ENCODE peak calls at places on chromosomes 1 and 21, in seven cellular contexts. One of them, this sample, is unnamed.

GRCh38 chr1:20376880-20377494 is 86.3 kb downstream of the VWA5B1 start:
- DNase-seq in cardiac fibroblast: peak
- DNase-seq in breast epithelium: no peak
- DNase-seq in spleen: peak
- DNase-seq in upper lobe of right lung: no peak
- DNase-seq in left ventricle myocardium inferior: peak
- DNase-seq in OCI-LY7: peak
- DNase-seq in this sample: no peak

GRCh38 chr1:219304227-219305226 is 130.8 kb downstream of the LYPLAL1 start:
- DNase-seq in cardiac fibroblast: peak
- DNase-seq in breast epithelium: no peak
- DNase-seq in spleen: no peak
- DNase-seq in upper lobe of right lung: no peak
- DNase-seq in left ventricle myocardium inferior: peak
- DNase-seq in OCI-LY7: no peak
- DNase-seq in this sample: peak

GRCh38 chr21:39087238-39087975 is 95.8 kb downstream of the PSMG1 start:
- DNase-seq in cardiac fibroblast: no peak
- DNase-seq in breast epithelium: no peak
- DNase-seq in spleen: no peak
- DNase-seq in upper lobe of right lung: no peak
- DNase-seq in left ventricle myocardium inferior: peak
- DNase-seq in OCI-LY7: no peak
- DNase-seq in this sample: no peak

GRCh38 chr1:78210167-78210566 is 164.4 kb downstream of the GIPC2 start:
- DNase-seq in cardiac fibroblast: no peak
- DNase-seq in breast epithelium: no peak
- DNase-seq in spleen: no peak
- DNase-seq in upper lobe of right lung: no peak
- DNase-seq in left ventricle myocardium inferior: no peak
- DNase-seq in OCI-LY7: no peak
- DNase-seq in this sample: peak

GRCh38 chr21:16579538-16579937 is 849.8 kb downstream of the USP25 start:
- DNase-seq in cardiac fibroblast: peak
- DNase-seq in breast epithelium: no peak
- DNase-seq in spleen: no peak
- DNase-seq in upper lobe of right lung: no peak
- DNase-seq in left ventricle myocardium inferior: no peak
- DNase-seq in OCI-LY7: no peak
- DNase-seq in this sample: no peak

GRCh38 chr1:172999349-172999748 is 51.4 kb downstream of the TNFSF18 start:
- DNase-seq in cardiac fibroblast: peak
- DNase-seq in breast epithelium: peak
- DNase-seq in spleen: no peak
- DNase-seq in upper lobe of right lung: no peak
- DNase-seq in left ventricle myocardium inferior: peak
- DNase-seq in OCI-LY7: no peak
- DNase-seq in this sample: no peak

GRCh38 chr1:25197235-25197930 is 34.9 kb downstream of the SYF2 start:
- DNase-seq in cardiac fibroblast: no peak
- DNase-seq in breast epithelium: no peak
- DNase-seq in spleen: no peak
- DNase-seq in upper lobe of right lung: no peak
- DNase-seq in left ventricle myocardium inferior: no peak
- DNase-seq in OCI-LY7: no peak
- DNase-seq in this sample: no peak

GRCh38 chr1:17276568-17276967 is 27.7 kb downstream of the PADI3 start:
- DNase-seq in cardiac fibroblast: peak
- DNase-seq in breast epithelium: no peak
- DNase-seq in spleen: peak
- DNase-seq in upper lobe of right lung: peak
- DNase-seq in left ventricle myocardium inferior: no peak
- DNase-seq in OCI-LY7: no peak
- DNase-seq in this sample: peak

GRCh38 chr1:196459383-196459782 is 148.9 kb downstream of the KCNT2 start:
- DNase-seq in cardiac fibroblast: peak
- DNase-seq in breast epithelium: no peak
- DNase-seq in spleen: no peak
- DNase-seq in upper lobe of right lung: no peak
- DNase-seq in left ventricle myocardium inferior: no peak
- DNase-seq in OCI-LY7: no peak
- DNase-seq in this sample: no peak

GRCh38 chr1:6580119-6580587 is 359 bp downstream of the ZBTB48 start:
- DNase-seq in cardiac fibroblast: no peak
- DNase-seq in breast epithelium: no peak
- DNase-seq in spleen: no peak
- DNase-seq in upper lobe of right lung: no peak
- DNase-seq in left ventricle myocardium inferior: no peak
- DNase-seq in OCI-LY7: peak
- DNase-seq in this sample: no peak

GRCh38 chr21:42733874-42734273 is 80.5 kb downstream of the PDE9A start:
- DNase-seq in cardiac fibroblast: no peak
- DNase-seq in breast epithelium: no peak
- DNase-seq in spleen: no peak
- DNase-seq in upper lobe of right lung: no peak
- DNase-seq in left ventricle myocardium inferior: no peak
- DNase-seq in OCI-LY7: no peak
- DNase-seq in this sample: no peak

GRCh38 chr1:8311068-8311718 is 6.7 kb upstream of the SLC45A1 start:
- DNase-seq in cardiac fibroblast: no peak
- DNase-seq in breast epithelium: no peak
- DNase-seq in spleen: no peak
- DNase-seq in upper lobe of right lung: no peak
- DNase-seq in left ventricle myocardium inferior: no peak
- DNase-seq in OCI-LY7: no peak
- DNase-seq in this sample: no peak

GRCh38 chr1:183689770-183690204 is 36.7 kb upstream of the APOBEC4 start:
- DNase-seq in cardiac fibroblast: no peak
- DNase-seq in breast epithelium: no peak
- DNase-seq in spleen: no peak
- DNase-seq in upper lobe of right lung: no peak
- DNase-seq in left ventricle myocardium inferior: no peak
- DNase-seq in OCI-LY7: no peak
- DNase-seq in this sample: peak

GRCh38 chr1:62528015-62528414 is 69.3 kb upstream of the ANGPTL3 start:
- DNase-seq in cardiac fibroblast: peak
- DNase-seq in breast epithelium: no peak
- DNase-seq in spleen: no peak
- DNase-seq in upper lobe of right lung: no peak
- DNase-seq in left ventricle myocardium inferior: peak
- DNase-seq in OCI-LY7: no peak
- DNase-seq in this sample: no peak

GRCh38 chr1:91402023-91402422 is 2.6 kb downstream of the HFM1 start:
- DNase-seq in cardiac fibroblast: peak
- DNase-seq in breast epithelium: no peak
- DNase-seq in spleen: no peak
- DNase-seq in upper lobe of right lung: no peak
- DNase-seq in left ventricle myocardium inferior: no peak
- DNase-seq in OCI-LY7: peak
- DNase-seq in this sample: peak

GRCh38 chr21:39867198-39867650 is at the start of gene PCP4:
- DNase-seq in cardiac fibroblast: peak
- DNase-seq in breast epithelium: peak
- DNase-seq in spleen: no peak
- DNase-seq in upper lobe of right lung: no peak
- DNase-seq in left ventricle myocardium inferior: no peak
- DNase-seq in OCI-LY7: peak
- DNase-seq in this sample: peak

GRCh38 chr1:64864018-64864945 is 102.1 kb downstream of the JAK1 start:
- DNase-seq in cardiac fibroblast: peak
- DNase-seq in breast epithelium: peak
- DNase-seq in spleen: peak
- DNase-seq in upper lobe of right lung: peak
- DNase-seq in left ventricle myocardium inferior: peak
- DNase-seq in OCI-LY7: peak
- DNase-seq in this sample: peak
- H3K4me3 ChIP-seq in cardiac fibroblast: no peak
- H3K4me3 ChIP-seq in breast epithelium: no peak
- H3K4me3 ChIP-seq in spleen: no peak
- H3K4me3 ChIP-seq in upper lobe of right lung: no peak
- H3K4me3 ChIP-seq in left ventricle myocardium inferior: no peak
- H3K4me3 ChIP-seq in OCI-LY7: peak
- H3K4me3 ChIP-seq in this sample: no peak

GRCh38 chr1:46941135-46941694 is at the start of gene CYP4A11:
- DNase-seq in cardiac fibroblast: no peak
- DNase-seq in breast epithelium: no peak
- DNase-seq in spleen: no peak
- DNase-seq in upper lobe of right lung: no peak
- DNase-seq in left ventricle myocardium inferior: no peak
- DNase-seq in OCI-LY7: no peak
- DNase-seq in this sample: no peak

GRCh38 chr1:46942086-46942485 is 810 bp upstream of the CYP4A11 start:
- DNase-seq in cardiac fibroblast: no peak
- DNase-seq in breast epithelium: no peak
- DNase-seq in spleen: no peak
- DNase-seq in upper lobe of right lung: no peak
- DNase-seq in left ventricle myocardium inferior: no peak
- DNase-seq in OCI-LY7: no peak
- DNase-seq in this sample: no peak

GRCh38 chr1:46937270-46937669 is 4.0 kb downstream of the CYP4A11 start:
- DNase-seq in cardiac fibroblast: no peak
- DNase-seq in breast epithelium: no peak
- DNase-seq in spleen: no peak
- DNase-seq in upper lobe of right lung: no peak
- DNase-seq in left ventricle myocardium inferior: no peak
- DNase-seq in OCI-LY7: no peak
- DNase-seq in this sample: no peak

DNA sequence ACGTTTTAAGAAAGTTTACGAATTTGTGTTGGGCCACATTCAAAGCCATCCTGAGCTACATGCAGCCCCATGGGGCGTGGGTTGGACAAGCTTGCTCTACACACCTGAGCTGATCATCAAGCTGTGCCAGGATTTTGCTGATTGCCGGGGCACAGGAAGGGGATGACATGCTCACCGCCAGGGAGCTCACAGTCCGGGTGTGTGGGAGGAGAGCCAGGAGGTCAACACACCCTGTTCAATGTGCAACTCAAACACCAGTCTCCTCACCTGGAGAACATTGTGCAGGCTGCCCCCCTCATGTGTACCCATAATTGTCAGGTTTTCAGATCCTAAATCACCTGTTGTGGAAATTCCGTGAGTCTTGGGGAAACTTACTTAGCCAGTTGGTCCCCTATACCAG is 969 bp downstream of the CYP4A11 start:
- DNase-seq in cardiac fibroblast: no peak
- DNase-seq in breast epithelium: no peak
- DNase-seq in spleen: no peak
- DNase-seq in upper lobe of right lung: no peak
- DNase-seq in left ventricle myocardium inferior: no peak
- DNase-seq in OCI-LY7: no peak
- DNase-seq in this sample: no peak
- H3K4me3 ChIP-seq in cardiac fibroblast: no peak
- H3K4me3 ChIP-seq in breast epithelium: no peak
- H3K4me3 ChIP-seq in spleen: no peak
- H3K4me3 ChIP-seq in upper lobe of right lung: no peak
- H3K4me3 ChIP-seq in left ventricle myocardium inferior: no peak
- H3K4me3 ChIP-seq in OCI-LY7: no peak
- H3K4me3 ChIP-seq in this sample: no peak

DNA sequence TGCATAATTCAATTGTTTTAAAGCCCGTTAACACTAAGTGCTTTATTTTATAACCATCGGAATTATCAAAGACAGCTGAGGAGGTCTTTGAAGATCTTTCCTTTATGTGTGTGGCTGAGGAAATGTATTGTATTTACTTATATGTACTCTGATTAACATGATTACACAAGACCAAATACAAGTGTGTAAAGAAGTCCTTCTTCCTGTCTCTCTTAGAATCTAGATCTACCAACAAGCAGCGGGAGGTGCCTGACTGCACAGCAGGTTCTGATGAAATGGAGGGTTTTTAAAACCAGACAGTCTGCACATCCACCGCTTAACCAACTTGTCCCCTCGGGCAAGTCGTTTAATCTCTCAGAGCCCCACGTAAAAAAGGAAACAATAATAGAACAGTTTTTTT is 240.5 kb upstream of the MAP1LC3C start:
- DNase-seq in cardiac fibroblast: no peak
- DNase-seq in breast epithelium: no peak
- DNase-seq in spleen: no peak
- DNase-seq in upper lobe of right lung: no peak
- DNase-seq in left ventricle myocardium inferior: no peak
- DNase-seq in OCI-LY7: no peak
- DNase-seq in this sample: peak
- H3K4me3 ChIP-seq in cardiac fibroblast: no peak
- H3K4me3 ChIP-seq in breast epithelium: no peak
- H3K4me3 ChIP-seq in spleen: no peak
- H3K4me3 ChIP-seq in upper lobe of right lung: no peak
- H3K4me3 ChIP-seq in left ventricle myocardium inferior: no peak
- H3K4me3 ChIP-seq in OCI-LY7: no peak
- H3K4me3 ChIP-seq in this sample: no peak

GRCh38 chr1:92969517-92969916 is 8.3 kb upstream of the DIPK1A start:
- DNase-seq in cardiac fibroblast: no peak
- DNase-seq in breast epithelium: no peak
- DNase-seq in spleen: no peak
- DNase-seq in upper lobe of right lung: no peak
- DNase-seq in left ventricle myocardium inferior: no peak
- DNase-seq in OCI-LY7: no peak
- DNase-seq in this sample: no peak

GRCh38 chr1:92973203-92973907 is 12.1 kb upstream of the DIPK1A start:
- DNase-seq in cardiac fibroblast: no peak
- DNase-seq in breast epithelium: no peak
- DNase-seq in spleen: no peak
- DNase-seq in upper lobe of right lung: no peak
- DNase-seq in left ventricle myocardium inferior: no peak
- DNase-seq in OCI-LY7: peak
- DNase-seq in this sample: peak

GRCh38 chr1:92975551-92976232 is 14.4 kb upstream of the DIPK1A start:
- DNase-seq in cardiac fibroblast: no peak
- DNase-seq in breast epithelium: no peak
- DNase-seq in spleen: no peak
- DNase-seq in upper lobe of right lung: no peak
- DNase-seq in left ventricle myocardium inferior: peak
- DNase-seq in OCI-LY7: peak
- DNase-seq in this sample: no peak

GRCh38 chr1:92970990-92971689 is 9.9 kb upstream of the DIPK1A start:
- DNase-seq in cardiac fibroblast: no peak
- DNase-seq in breast epithelium: no peak
- DNase-seq in spleen: no peak
- DNase-seq in upper lobe of right lung: no peak
- DNase-seq in left ventricle myocardium inferior: no peak
- DNase-seq in OCI-LY7: no peak
- DNase-seq in this sample: no peak

DNA sequence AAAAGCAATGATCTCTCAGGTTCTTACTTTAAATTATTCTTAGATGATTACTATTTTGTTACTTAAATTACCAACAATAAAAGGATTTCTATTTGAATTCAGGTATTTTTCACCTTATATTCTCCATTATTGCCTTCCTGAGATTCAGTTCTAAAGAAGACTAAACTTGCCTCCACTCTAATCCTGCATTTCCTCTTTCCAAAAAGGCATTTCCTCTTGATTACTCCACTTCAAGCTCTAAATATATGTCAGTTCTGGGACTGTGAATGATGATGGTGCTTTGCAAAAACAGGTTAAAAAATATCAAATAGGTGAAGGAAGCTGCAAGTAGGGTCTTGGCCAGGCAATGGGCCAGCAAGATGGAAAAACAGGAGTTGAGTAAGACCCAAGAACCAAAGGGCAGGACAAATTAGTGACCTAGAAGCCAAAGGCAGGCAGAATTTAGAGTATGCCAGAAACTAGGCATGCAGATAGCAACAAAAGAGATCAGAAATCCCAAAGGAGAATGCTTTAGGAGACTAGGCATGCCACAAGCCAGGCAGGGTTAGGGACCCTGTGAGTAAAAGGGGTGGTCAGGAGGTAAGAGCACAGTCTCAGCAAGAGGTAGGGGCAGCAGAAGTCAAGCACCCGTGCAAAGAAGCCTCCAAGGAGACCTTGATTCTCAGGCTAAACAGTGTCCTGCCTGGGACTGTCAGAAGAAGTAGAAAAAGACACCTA is 11.3 kb upstream of the DIPK1A start:
- DNase-seq in cardiac fibroblast: no peak
- DNase-seq in breast epithelium: no peak
- DNase-seq in spleen: no peak
- DNase-seq in upper lobe of right lung: no peak
- DNase-seq in left ventricle myocardium inferior: no peak
- DNase-seq in OCI-LY7: no peak
- DNase-seq in this sample: no peak
- H3K4me3 ChIP-seq in cardiac fibroblast: no peak
- H3K4me3 ChIP-seq in breast epithelium: no peak
- H3K4me3 ChIP-seq in spleen: no peak
- H3K4me3 ChIP-seq in upper lobe of right lung: no peak
- H3K4me3 ChIP-seq in left ventricle myocardium inferior: no peak
- H3K4me3 ChIP-seq in OCI-LY7: peak
- H3K4me3 ChIP-seq in this sample: no peak